ENCODE peak calls at places on chromosome 1, in seven cellular contexts. K is IMR-90, R is HepG2, W is A549, T is GM12878, S is HCT116, M is K562. Q is an unnamed sample.

GRCh38 chr1:224565186-224565585 is 50.9 kb upstream of the CNIH3 start:
- DNase-seq in K (peak), S (peak), W (peak), R (peak), T (no peak), M (no peak), Q (no peak)

GRCh38 chr1:77282187-77282865 is 507 bp downstream of the AK5 start:
- DNase-seq in K (peak), M (no peak), R (no peak), W (peak), T (no peak), S (no peak), Q (no peak)

GRCh38 chr1:67874501-67875111 is 41.3 kb upstream of the GNG12 start:
- DNase-seq in S (no peak), K (no peak), W (no peak), T (no peak), R (no peak), M (no peak), Q (no peak)

GRCh38 chr1:243598433-243598832 is 251.6 kb downstream of the AKT3 start:
- DNase-seq in K (peak), M (no peak), R (no peak), W (peak), S (no peak), T (no peak), Q (no peak)

GRCh38 chr1:88983791-88984552 is 8.5 kb downstream of the KYAT3 start:
- DNase-seq in S (peak), T (no peak), W (peak), M (peak), R (peak), K (peak), Q (peak)

GRCh38 chr1:50502147-50502546 is 78.9 kb upstream of the DMRTA2 start:
- DNase-seq in S (no peak), K (no peak), W (no peak), T (no peak), M (no peak), R (no peak), Q (no peak)

GRCh38 chr1:54788462-54788861 is 12.7 kb downstream of the TTC22 start:
- DNase-seq in T (no peak), K (no peak), R (no peak), M (no peak), W (no peak), S (no peak), Q (no peak)

GRCh38 chr1:5928714-5929400 is 63.4 kb downstream of the NPHP4 start:
- DNase-seq in T (no peak), W (no peak), M (no peak), S (no peak), R (no peak), K (no peak), Q (no peak)

GRCh38 chr1:96361961-96362360 is 359.6 kb upstream of the PTBP2 start:
- DNase-seq in K (no peak), M (no peak), S (no peak), R (no peak), T (no peak), W (no peak), Q (no peak)

GRCh38 chr1:149846042-149846441 is 53.3 kb upstream of the BOLA1 start:
- DNase-seq in T (no peak), S (no peak), K (no peak), M (no peak), R (no peak), W (no peak), Q (no peak)

GRCh38 chr1:234270581-234271242 is 102.5 kb upstream of the COA6 start:
- DNase-seq in W (no peak), R (no peak), M (no peak), S (no peak), T (no peak), K (no peak), Q (no peak)

DNA sequence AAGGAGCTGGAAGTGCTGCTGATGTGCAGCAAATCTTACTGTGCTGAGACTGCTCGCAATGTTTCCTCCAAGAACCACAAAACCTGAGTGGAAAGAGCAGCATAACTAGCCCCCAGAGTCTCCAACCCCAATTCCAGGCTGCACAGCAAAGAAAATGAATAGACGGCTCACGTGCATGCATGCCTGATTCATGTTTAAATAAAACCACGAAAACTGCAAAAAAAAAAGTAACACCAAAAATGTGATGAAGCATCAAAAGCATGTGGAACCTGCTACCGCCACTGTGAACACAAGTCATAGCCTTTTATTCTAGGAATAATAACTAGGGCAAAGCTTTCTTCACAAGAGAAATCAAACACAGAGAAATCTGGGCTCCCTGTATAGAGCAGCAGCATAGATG is 9.6 kb upstream of the TRNP1 start:
- DNase-seq in R (no peak), S (no peak), K (peak), M (no peak), W (no peak), T (no peak), Q (no peak)
- TF ChIP-seq RAD21 in R (no peak), S (no peak), K (no peak), M (no peak), W (no peak), T (no peak), Q (no peak)

DNA sequence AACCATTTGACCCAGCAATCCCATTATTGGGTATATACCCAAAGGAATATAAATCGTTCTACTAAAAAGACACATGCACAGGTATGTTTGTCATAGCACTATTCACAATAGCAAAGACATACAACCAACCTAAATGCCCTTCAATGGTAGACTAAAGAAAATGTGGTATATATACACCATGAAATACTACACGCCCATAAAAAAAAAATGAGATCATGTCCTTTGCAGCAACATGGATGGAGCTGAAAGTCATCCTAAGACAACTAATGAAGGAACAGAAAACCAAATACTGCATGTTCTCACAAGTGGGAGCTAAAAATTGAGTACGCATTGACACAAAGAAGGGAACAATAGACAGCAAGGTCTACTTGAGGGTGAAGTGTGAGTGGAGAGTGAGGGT is 72.0 kb downstream of the EIF4G3 start:
- DNase-seq in T (no peak), W (no peak), R (no peak), S (no peak), K (no peak), M (no peak), Q (no peak)
- TF ChIP-seq RAD21 in T (no peak), W (no peak), R (no peak), S (no peak), K (no peak), M (no peak), Q (no peak)

GRCh38 chr1:116694524-116694923 is 27.0 kb upstream of the IGSF3 start:
- DNase-seq in T (no peak), R (no peak), M (no peak), S (no peak), K (no peak), W (no peak), Q (no peak)
- TF ChIP-seq RAD21 in T (no peak), R (no peak), M (no peak), S (no peak), K (no peak), W (no peak), Q (no peak)

DNA sequence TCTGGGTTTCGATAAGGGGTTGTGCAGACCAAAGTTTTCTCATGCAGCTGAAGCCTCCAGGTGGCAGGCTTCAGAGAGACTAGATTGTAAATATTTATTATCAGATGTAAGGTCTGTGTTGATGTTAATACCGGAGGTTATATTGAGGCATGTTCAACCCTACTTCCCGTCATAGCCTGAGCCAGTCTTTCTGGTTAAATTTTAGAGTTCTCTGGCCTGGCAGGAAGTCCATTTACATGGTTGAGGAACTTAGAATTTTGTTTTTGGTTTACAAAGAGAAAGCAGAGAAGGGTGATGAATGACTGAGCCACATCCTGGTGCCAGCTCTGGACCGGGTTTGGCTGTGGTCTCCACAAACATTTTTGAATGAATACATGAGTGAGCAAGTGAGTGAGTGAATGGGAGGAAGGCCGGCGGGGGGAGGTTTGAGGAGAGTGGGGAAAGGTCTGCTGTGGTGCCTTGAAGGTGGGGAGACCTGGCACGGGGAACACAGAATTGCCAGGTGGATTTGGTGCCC is 218.5 kb downstream of the DISC1 start:
- DNase-seq in R (no peak), S (no peak), W (no peak), M (no peak), T (no peak), K (peak), Q (no peak)
- TF ChIP-seq RAD21 in R (no peak), S (no peak), W (no peak), M (no peak), T (no peak), K (no peak), Q (no peak)

GRCh38 chr1:22339237-22339636 is 112.4 kb upstream of the ZBTB40 start:
- DNase-seq in S (no peak), W (no peak), T (no peak), M (no peak), K (no peak), R (peak), Q (no peak)
- TF ChIP-seq RAD21 in S (no peak), W (no peak), T (no peak), M (no peak), K (no peak), R (no peak), Q (no peak)

DNA sequence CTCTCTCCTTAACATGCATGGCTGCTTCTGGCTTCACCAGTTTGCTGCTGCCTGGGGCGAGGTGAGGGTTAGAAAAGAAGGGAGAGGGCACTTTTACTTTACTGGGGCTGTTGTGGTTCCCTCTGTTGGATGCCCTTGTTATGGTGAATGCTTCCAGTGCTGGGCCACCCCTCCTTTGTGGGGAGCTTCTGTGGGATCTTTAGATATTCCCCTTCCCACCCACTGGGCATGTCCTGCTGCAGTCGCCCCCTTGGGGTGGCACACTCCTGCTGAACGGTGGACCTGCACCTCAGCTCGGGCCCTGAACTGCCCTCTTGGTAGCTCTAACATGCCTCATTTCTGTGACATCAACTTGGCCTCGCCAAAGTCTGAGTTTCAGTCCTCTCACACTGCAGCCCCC is 6.0 kb downstream of the TNN start:
- DNase-seq in K (no peak), M (no peak), T (no peak), R (no peak), S (no peak), W (no peak), Q (no peak)
- TF ChIP-seq RAD21 in K (no peak), M (no peak), T (no peak), R (no peak), S (no peak), W (no peak), Q (no peak)

GRCh38 chr1:61399192-61399591 is 316.8 kb downstream of the NFIA start:
- DNase-seq in S (no peak), T (no peak), R (no peak), M (no peak), K (no peak), W (no peak), Q (no peak)
- TF ChIP-seq RAD21 in S (no peak), T (no peak), R (no peak), M (no peak), K (no peak), W (no peak), Q (no peak)

GRCh38 chr1:29306471-29307140 is 70.3 kb downstream of the PTPRU start:
- DNase-seq in T (no peak), W (no peak), K (no peak), M (no peak), S (no peak), R (no peak), Q (no peak)

GRCh38 chr1:29309621-29310020 is 73.3 kb downstream of the PTPRU start:
- DNase-seq in R (no peak), M (no peak), S (no peak), K (no peak), W (no peak), T (no peak), Q (no peak)

GRCh38 chr1:29312469-29313466 is 76.4 kb downstream of the PTPRU start:
- DNase-seq in R (no peak), W (no peak), T (no peak), M (peak), K (no peak), S (no peak), Q (no peak)

GRCh38 chr1:29311352-29312030 is 75.2 kb downstream of the PTPRU start:
- DNase-seq in T (no peak), R (no peak), K (no peak), W (no peak), M (no peak), S (no peak), Q (no peak)

GRCh38 chr1:29310616-29311180 is 74.4 kb downstream of the PTPRU start:
- DNase-seq in W (no peak), M (no peak), S (no peak), K (no peak), T (no peak), R (no peak), Q (no peak)
- TF ChIP-seq RAD21 in W (no peak), M (no peak), S (no peak), K (no peak), T (no peak), R (no peak), Q (no peak)

GRCh38 chr1:155984341-155984740 is 6.0 kb upstream of the ARHGEF2 start:
- DNase-seq in M (no peak), W (no peak), K (no peak), T (no peak), R (no peak), S (no peak), Q (no peak)

GRCh38 chr1:155990340-155990739 is 12.0 kb upstream of the ARHGEF2 start:
- DNase-seq in R (no peak), W (no peak), S (no peak), M (no peak), T (no peak), K (no peak), Q (no peak)

GRCh38 chr1:155989992-155990325 is 11.6 kb upstream of the ARHGEF2 start:
- DNase-seq in R (no peak), K (no peak), T (no peak), S (no peak), M (no peak), W (no peak), Q (no peak)

GRCh38 chr1:155993595-155993994 is 15.2 kb upstream of the ARHGEF2 start:
- DNase-seq in M (no peak), W (no peak), K (no peak), R (no peak), S (no peak), T (no peak), Q (no peak)

GRCh38 chr1:155989242-155989991 is 11.1 kb upstream of the ARHGEF2 start:
- DNase-seq in M (peak), T (no peak), W (peak), S (no peak), K (peak), R (peak), Q (peak)
- TF ChIP-seq RAD21 in M (peak), T (peak), W (peak), S (peak), K (peak), R (peak), Q (peak)

Q was measured in SK-N-SH.